ENCODE peak calls at places on chromosomes 6 and 20, in five cellular contexts. M is GM12878, N is K562, K is H1, D is HepG2. G is an unnamed sample.

GRCh38 chr6:41637179-41638001 is 878 bp upstream of the MDFI start:
- DNase-seq in M (no peak), K (peak; percentile 71), N (no peak), D (no peak), G (no peak)

GRCh38 chr6:149840345-149841075 is 23.6 kb downstream of the LRP11 start:
- DNase-seq in K (peak; percentile 84), D (peak; percentile 82), N (peak; percentile 72), M (no peak), G (peak; percentile 68)

GRCh38 chr6:123829302-123829953 is 25.8 kb downstream of the NKAIN2 start:
- DNase-seq in D (no peak), N (no peak), M (no peak), K (no peak), G (no peak)

GRCh38 chr20:61120595-61121515 is 131.2 kb upstream of the CDH4 start:
- DNase-seq in D (peak; percentile 67), K (peak; percentile 64), M (no peak), N (no peak), G (no peak)

GRCh38 chr6:123803862-123804681 is at the start of gene NKAIN2:
- DNase-seq in K (peak; percentile 80), M (no peak), N (no peak), D (no peak), G (no peak)

GRCh38 chr6:70531133-70531532 is 35.6 kb upstream of the SDHAF4 start:
- DNase-seq in M (peak; percentile 4), N (no peak), D (no peak), K (no peak), G (no peak)

GRCh38 chr6:118725944-118726343 is 74.6 kb upstream of the CEP85L start:
- DNase-seq in M (no peak), N (no peak), K (no peak), D (no peak), G (no peak)

GRCh38 chr20:47244451-47244850 is 112.0 kb downstream of the ZMYND8 start:
- DNase-seq in M (no peak), K (no peak), D (no peak), N (no peak), G (no peak)

GRCh38 chr20:60354181-60354580 is 396.0 kb downstream of the CDH26 start:
- DNase-seq in D (no peak), N (no peak), K (no peak), M (no peak), G (no peak)

GRCh38 chr6:16761469-16762264 is 407 bp upstream of the ATXN1 start:
- DNase-seq in K (peak; percentile 88), M (no peak), D (peak; percentile 92), N (peak; percentile 64), G (peak; percentile 74)

GRCh38 chr6:20198764-20199174 is 13.5 kb downstream of the MBOAT1 start:
- DNase-seq in M (no peak), K (no peak), N (no peak), D (no peak), G (no peak)

GRCh38 chr6:102051001-102051400 is 657.5 kb downstream of the GRIK2 start:
- DNase-seq in N (no peak), M (no peak), K (no peak), D (no peak), G (no peak)

GRCh38 chr6:39530201-39530759 is 194.9 kb downstream of the KIF6 start:
- DNase-seq in K (no peak), M (peak; percentile 94), N (no peak), D (no peak), G (no peak)

GRCh38 chr6:13641315-13641714 is 26.2 kb downstream of the NOL7 start:
- DNase-seq in M (no peak), N (no peak), D (no peak), K (no peak), G (no peak)

GRCh38 chr6:2021713-2022125 is 223.7 kb downstream of the GMDS start:
- DNase-seq in M (no peak), D (no peak), K (no peak), N (no peak), G (no peak)

GRCh38 chr20:40191573-40191972 is 497.5 kb downstream of the MAFB start:
- DNase-seq in M (no peak), N (no peak), D (no peak), K (no peak), G (no peak)

GRCh38 chr20:38113401-38114325 is 51.4 kb downstream of the TGM2 start:
- DNase-seq in D (peak; percentile 78), N (peak; percentile 82), K (peak; percentile 79), M (no peak), G (peak; percentile 27)

DNA sequence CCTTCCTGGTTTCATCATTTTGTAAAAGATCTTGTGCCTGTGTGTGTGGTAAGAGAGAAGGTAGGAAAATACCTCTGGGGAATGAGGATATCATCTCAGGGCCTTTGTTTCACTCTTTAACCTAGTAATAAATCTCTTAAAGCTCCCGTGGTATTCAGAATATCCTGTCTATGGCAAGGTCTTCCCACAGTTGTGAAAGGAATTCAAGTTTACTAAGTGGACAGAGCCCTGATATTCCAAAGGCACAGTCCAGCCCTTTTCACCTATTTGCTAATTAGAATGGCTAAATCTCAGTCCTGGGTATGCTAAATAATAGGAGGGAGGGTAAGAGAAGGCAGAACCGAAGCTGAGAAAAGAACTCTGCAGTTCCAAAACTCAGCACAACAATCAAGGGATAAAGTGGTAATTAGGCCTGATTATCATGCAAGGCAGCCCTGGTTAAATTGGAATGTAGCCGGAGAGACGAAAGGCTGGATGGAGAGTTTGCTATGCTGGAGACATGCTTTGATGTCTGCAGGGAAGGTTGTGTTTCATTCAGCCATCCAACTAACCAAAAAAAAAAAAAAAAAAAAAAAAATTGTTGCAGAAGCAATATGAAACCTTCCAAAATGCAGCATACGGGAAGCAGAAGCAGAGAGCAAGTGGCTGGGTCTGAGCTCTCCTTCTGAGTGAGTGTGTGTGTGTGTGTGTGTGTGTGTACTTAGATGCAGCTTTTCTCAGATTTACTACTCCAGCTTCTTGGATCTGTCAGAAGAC is 28.5 kb upstream of the PIM1 start:
- DNase-seq in D (no peak), N (no peak), K (no peak), M (no peak), G (no peak)
- H3K4me3 ChIP-seq in D (no peak overlapping the region), N (no peak overlapping the region), K (peak overlapping the region; percentile 49), M (no peak overlapping the region), G (no peak overlapping the region)

GRCh38 chr6:30149234-30149633 is 11.8 kb downstream of the TRIM10 start:
- DNase-seq in M (no peak), D (no peak), K (no peak), N (peak; percentile 30), G (no peak)

GRCh38 chr6:30150151-30150550 is 10.9 kb downstream of the TRIM10 start:
- DNase-seq in D (no peak), N (no peak), M (no peak), K (no peak), G (no peak)

GRCh38 chr6:30152019-30152673 is 8.9 kb downstream of the TRIM10 start:
- DNase-seq in N (no peak), M (no peak), K (no peak), D (no peak), G (no peak)

GRCh38 chr6:30151580-30151979 is 9.4 kb downstream of the TRIM10 start:
- DNase-seq in N (peak; percentile 35), M (no peak), D (no peak), K (no peak), G (no peak)

GRCh38 chr6:30150671-30151395 is 10.2 kb downstream of the TRIM10 start:
- DNase-seq in N (no peak), D (no peak), K (no peak), M (no peak), G (no peak)
- TF ChIP-seq YY1 in N (no peak), D (no peak), K (no peak), M (no peak), G (no peak)

GRCh38 chr6:44734886-44735630 is 347.6 kb downstream of the CDC5L start:
- DNase-seq in N (no peak), K (no peak), M (peak; percentile 27), D (no peak), G (no peak)
- TF ChIP-seq CTCF in N (no peak), K (no peak), M (no peak), D (no peak), G (no peak)

GRCh38 chr6:116373300-116373699 is 2.6 kb downstream of the DSE start:
- DNase-seq in K (no peak), M (no peak), N (no peak), D (no peak), G (no peak)
- H3K4me3 ChIP-seq in K (no peak overlapping the region), M (peak overlapping the region; percentile 92), N (no peak overlapping the region), D (no peak overlapping the region), G (no peak overlapping the region)

GRCh38 chr20:62611794-62612193 is 30.5 kb upstream of the SLCO4A1 start:
- DNase-seq in K (no peak), N (no peak), M (no peak), D (no peak), G (no peak)

GRCh38 chr20:62609170-62609786 is 33.0 kb upstream of the SLCO4A1 start:
- DNase-seq in K (no peak), D (no peak), N (no peak), M (no peak), G (no peak)

GRCh38 chr20:62608218-62608565 is 34.1 kb upstream of the SLCO4A1 start:
- DNase-seq in K (no peak), N (no peak), M (no peak), D (no peak), G (no peak)

GRCh38 chr20:62609811-62610757 is 32.2 kb upstream of the SLCO4A1 start:
- DNase-seq in N (no peak), D (no peak), M (no peak), K (no peak), G (no peak)

DNA sequence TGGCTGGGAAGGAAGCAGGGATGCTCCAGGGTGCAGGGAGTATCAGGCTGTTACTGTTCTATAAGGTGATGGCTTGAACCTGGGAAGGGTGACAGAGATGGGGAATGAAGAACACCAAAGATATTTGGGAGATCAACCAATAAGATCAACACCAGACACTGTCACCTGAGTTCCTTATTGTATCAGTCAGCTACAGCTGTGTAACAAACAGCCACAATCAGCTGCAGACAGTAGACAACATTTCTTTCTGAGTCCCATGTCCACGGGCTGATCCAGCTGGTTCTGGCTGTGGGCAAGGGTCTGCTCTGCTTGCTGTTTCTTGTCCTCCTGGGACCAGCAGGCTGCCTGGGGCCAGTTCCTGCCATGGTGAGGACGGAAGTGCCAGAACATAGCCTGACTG is 31.3 kb upstream of the SLCO4A1 start:
- DNase-seq in D (no peak), N (no peak), M (no peak), K (no peak), G (no peak)
- TF ChIP-seq YY1 in D (no peak), N (no peak), M (no peak), K (no peak), G (no peak)

G was measured in HCT116.